ENCODE peak calls at places on chromosomes 5 and 9, in four cellular contexts. One of them, this sample, is unnamed.

GRCh38 chr9:115980502-115980901 is 173.1 kb upstream of the PAPPA start:
- DNase-seq in ascending aorta: no peak
- DNase-seq in Calu3: no peak
- DNase-seq in cardiac muscle cell: no peak
- DNase-seq in this sample: no peak

GRCh38 chr5:93162201-93162654 is 418.8 kb downstream of the NR2F1-AS1 start:
- DNase-seq in ascending aorta: no peak
- DNase-seq in Calu3: peak
- DNase-seq in cardiac muscle cell: no peak
- DNase-seq in this sample: no peak

GRCh38 chr9:18941060-18941746 is 91.8 kb downstream of the SAXO1 start:
- DNase-seq in ascending aorta: no peak
- DNase-seq in Calu3: no peak
- DNase-seq in cardiac muscle cell: no peak
- DNase-seq in this sample: no peak

GRCh38 chr9:90881648-90882047 is 80.0 kb downstream of the SYK start:
- DNase-seq in ascending aorta: no peak
- DNase-seq in Calu3: no peak
- DNase-seq in cardiac muscle cell: no peak
- DNase-seq in this sample: no peak

GRCh38 chr5:59745422-59745863 is 148.1 kb downstream of the PDE4D start:
- DNase-seq in ascending aorta: peak
- DNase-seq in Calu3: peak
- DNase-seq in cardiac muscle cell: no peak
- DNase-seq in this sample: no peak

GRCh38 chr5:37814699-37815098 is 25.1 kb downstream of the GDNF start:
- DNase-seq in ascending aorta: no peak
- DNase-seq in Calu3: peak
- DNase-seq in cardiac muscle cell: no peak
- DNase-seq in this sample: no peak

GRCh38 chr5:143721960-143722359 is 90.0 kb upstream of the HMHB1 start:
- DNase-seq in ascending aorta: no peak
- DNase-seq in Calu3: no peak
- DNase-seq in cardiac muscle cell: no peak
- DNase-seq in this sample: no peak

GRCh38 chr5:17395106-17395505 is 102.9 kb upstream of the TAF11L2 start:
- DNase-seq in ascending aorta: no peak
- DNase-seq in Calu3: no peak
- DNase-seq in cardiac muscle cell: no peak
- DNase-seq in this sample: no peak

GRCh38 chr5:179986328-179986727 is 78.6 kb upstream of the TBC1D9B start:
- DNase-seq in ascending aorta: no peak
- DNase-seq in Calu3: no peak
- DNase-seq in cardiac muscle cell: no peak
- DNase-seq in this sample: no peak

GRCh38 chr5:169099801-169100734 is 200.9 kb downstream of the SLIT3 start:
- DNase-seq in ascending aorta: peak
- DNase-seq in Calu3: no peak
- DNase-seq in cardiac muscle cell: no peak
- DNase-seq in this sample: no peak

GRCh38 chr9:34072868-34073590 is 24.3 kb upstream of the UBAP2 start:
- DNase-seq in ascending aorta: no peak
- DNase-seq in Calu3: peak
- DNase-seq in cardiac muscle cell: no peak
- DNase-seq in this sample: no peak

GRCh38 chr9:8613346-8613825 is 813.8 kb upstream of the DMAC1 start:
- DNase-seq in ascending aorta: no peak
- DNase-seq in Calu3: no peak
- DNase-seq in cardiac muscle cell: peak
- DNase-seq in this sample: no peak

GRCh38 chr9:21591221-21592062 is 109.3 kb upstream of the IFNE start:
- DNase-seq in ascending aorta: peak
- DNase-seq in Calu3: peak
- DNase-seq in cardiac muscle cell: no peak
- DNase-seq in this sample: peak

GRCh38 chr5:137609122-137609521 is 110.0 kb upstream of the SPOCK1 start:
- DNase-seq in ascending aorta: no peak
- DNase-seq in Calu3: no peak
- DNase-seq in cardiac muscle cell: no peak
- DNase-seq in this sample: no peak

GRCh38 chr9:35748858-35749514 is at the start of the genes GBA2 and RGP1:
- DNase-seq in ascending aorta: peak
- DNase-seq in Calu3: peak
- DNase-seq in cardiac muscle cell: peak
- DNase-seq in this sample: no peak

GRCh38 chr5:31218978-31219377 is 25.5 kb downstream of the CDH6 start:
- DNase-seq in ascending aorta: no peak
- DNase-seq in Calu3: no peak
- DNase-seq in cardiac muscle cell: no peak
- DNase-seq in this sample: no peak

GRCh38 chr9:127975376-127976315 is 5.1 kb downstream of the EEIG1 start:
- DNase-seq in ascending aorta: no peak
- DNase-seq in Calu3: no peak
- DNase-seq in cardiac muscle cell: no peak
- DNase-seq in this sample: no peak

GRCh38 chr5:9512452-9512851 is 33.4 kb downstream of the SEMA5A start:
- DNase-seq in ascending aorta: no peak
- DNase-seq in Calu3: no peak
- DNase-seq in cardiac muscle cell: no peak
- DNase-seq in this sample: no peak

GRCh38 chr5:181204561-181205401 is at the start of gene TRIM7:
- DNase-seq in ascending aorta: peak
- DNase-seq in Calu3: peak
- DNase-seq in cardiac muscle cell: peak
- DNase-seq in this sample: no peak

DNA sequence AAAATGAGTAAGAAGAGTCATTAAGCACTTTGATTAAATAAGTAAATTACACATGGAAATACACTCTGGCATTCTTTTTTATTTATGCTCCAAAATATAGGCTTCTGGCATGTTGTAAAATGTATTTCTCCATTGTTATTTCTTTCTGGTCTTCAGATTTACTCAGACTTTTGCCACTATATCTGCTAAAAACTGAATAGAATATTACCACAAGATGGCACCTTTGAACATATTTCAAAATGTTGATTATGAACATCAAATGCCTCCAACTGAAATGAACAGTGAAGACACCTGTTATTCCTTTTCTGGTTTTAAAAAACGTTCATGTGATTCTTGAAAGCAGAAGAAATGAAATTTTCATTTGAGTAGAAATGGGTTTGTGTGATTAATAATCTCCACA is 23.6 kb downstream of the TYRP1 start:
- DNase-seq in ascending aorta: no peak
- DNase-seq in Calu3: no peak
- DNase-seq in cardiac muscle cell: no peak
- DNase-seq in this sample: no peak
- TF ChIP-seq CTCF in ascending aorta: peak
- TF ChIP-seq CTCF in Calu3: no peak
- TF ChIP-seq CTCF in cardiac muscle cell: peak
- TF ChIP-seq CTCF in this sample: no peak

DNA sequence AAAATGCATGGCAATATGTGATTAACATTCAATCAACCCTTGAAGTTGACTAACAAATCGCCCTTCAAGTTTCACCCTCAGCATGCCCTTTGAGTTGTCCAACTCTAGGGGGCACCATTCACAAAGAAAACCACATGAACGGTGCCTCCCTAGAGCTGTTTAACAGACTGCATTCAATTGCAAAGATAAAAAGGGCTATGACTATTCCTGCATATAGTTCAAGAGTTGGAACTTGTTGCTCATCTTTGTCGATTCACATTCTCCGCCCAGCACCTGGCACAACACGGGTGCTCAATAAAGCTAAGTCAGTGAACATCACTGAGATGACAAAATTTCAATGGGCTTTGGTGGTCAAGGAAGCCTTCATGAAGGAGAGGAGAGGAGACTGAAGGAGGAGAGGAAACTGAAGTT is 69.6 kb upstream of the SLC30A5 start:
- DNase-seq in ascending aorta: no peak
- DNase-seq in Calu3: peak
- DNase-seq in cardiac muscle cell: peak
- DNase-seq in this sample: no peak
- TF ChIP-seq CTCF in ascending aorta: peak
- TF ChIP-seq CTCF in Calu3: peak
- TF ChIP-seq CTCF in cardiac muscle cell: peak
- TF ChIP-seq CTCF in this sample: no peak

DNA sequence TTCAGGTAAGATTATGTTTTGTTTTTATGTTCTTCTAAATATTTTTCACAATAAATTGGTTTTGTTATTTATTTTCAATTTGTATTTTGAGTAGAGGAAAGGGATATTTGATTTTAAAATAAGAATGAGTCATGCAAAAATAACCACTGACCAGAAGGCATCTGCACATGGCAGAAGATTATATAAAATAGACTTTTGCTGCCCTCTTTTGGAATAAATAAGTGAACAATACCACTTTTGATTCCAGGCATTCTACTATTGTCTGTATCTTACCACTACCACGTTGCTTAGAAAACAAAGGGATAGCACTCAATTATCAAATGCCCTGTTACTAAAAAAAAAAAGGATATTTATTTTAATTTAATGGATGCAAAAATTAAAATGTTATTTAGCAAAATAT is 227.3 kb upstream of the ITGA1 start:
- DNase-seq in ascending aorta: no peak
- DNase-seq in Calu3: no peak
- DNase-seq in cardiac muscle cell: peak
- DNase-seq in this sample: no peak
- TF ChIP-seq CTCF in ascending aorta: no peak
- TF ChIP-seq CTCF in Calu3: peak
- TF ChIP-seq CTCF in cardiac muscle cell: no peak
- TF ChIP-seq CTCF in this sample: no peak

GRCh38 chr9:88535932-88536324 is 950 bp downstream of the NXNL2 start:
- DNase-seq in ascending aorta: peak
- DNase-seq in Calu3: no peak
- DNase-seq in cardiac muscle cell: no peak
- DNase-seq in this sample: no peak

GRCh38 chr9:88534456-88535225 is at the start of gene NXNL2:
- DNase-seq in ascending aorta: peak
- DNase-seq in Calu3: peak
- DNase-seq in cardiac muscle cell: peak
- DNase-seq in this sample: peak

GRCh38 chr9:88536951-88537742 is 2.2 kb downstream of the NXNL2 start:
- DNase-seq in ascending aorta: no peak
- DNase-seq in Calu3: no peak
- DNase-seq in cardiac muscle cell: no peak
- DNase-seq in this sample: no peak

GRCh38 chr9:88533951-88534455 is 975 bp upstream of the NXNL2 start:
- DNase-seq in ascending aorta: peak
- DNase-seq in Calu3: peak
- DNase-seq in cardiac muscle cell: peak
- DNase-seq in this sample: no peak

GRCh38 chr9:88535226-88535931 is 401 bp downstream of the NXNL2 start:
- DNase-seq in ascending aorta: no peak
- DNase-seq in Calu3: peak
- DNase-seq in cardiac muscle cell: peak
- DNase-seq in this sample: no peak
- TF ChIP-seq CTCF in ascending aorta: no peak
- TF ChIP-seq CTCF in Calu3: no peak
- TF ChIP-seq CTCF in cardiac muscle cell: no peak
- TF ChIP-seq CTCF in this sample: no peak

GRCh38 chr5:148790545-148791333 is 35.7 kb upstream of the ADRB2 start:
- DNase-seq in ascending aorta: no peak
- DNase-seq in Calu3: no peak
- DNase-seq in cardiac muscle cell: no peak
- DNase-seq in this sample: no peak

GRCh38 chr5:148785223-148785622 is 41.2 kb upstream of the ADRB2 start:
- DNase-seq in ascending aorta: no peak
- DNase-seq in Calu3: no peak
- DNase-seq in cardiac muscle cell: no peak
- DNase-seq in this sample: no peak

GRCh38 chr5:148781771-148782170 is 44.6 kb upstream of the ADRB2 start:
- DNase-seq in ascending aorta: no peak
- DNase-seq in Calu3: no peak
- DNase-seq in cardiac muscle cell: no peak
- DNase-seq in this sample: no peak

GRCh38 chr5:148788636-148789035 is 37.8 kb upstream of the ADRB2 start:
- DNase-seq in ascending aorta: no peak
- DNase-seq in Calu3: no peak
- DNase-seq in cardiac muscle cell: no peak
- DNase-seq in this sample: no peak

DNA sequence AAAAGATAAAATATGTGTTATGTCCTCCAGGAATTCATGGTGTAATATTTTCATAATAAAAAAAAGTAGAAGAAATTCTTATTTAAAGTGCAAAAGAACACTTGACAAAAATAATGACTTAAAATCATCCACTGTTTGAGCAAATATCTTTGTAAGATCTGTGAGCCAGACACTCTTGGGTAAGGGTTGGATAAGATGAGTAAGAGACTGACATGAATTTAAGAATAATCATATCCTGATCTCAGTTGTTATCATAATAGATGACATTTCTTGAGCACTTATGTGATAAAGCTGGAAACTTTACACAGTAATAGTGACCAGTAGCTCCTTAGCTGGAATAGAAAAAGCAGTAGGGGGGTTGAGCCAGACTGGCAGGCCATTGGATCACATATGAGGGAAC is 40.0 kb upstream of the ADRB2 start:
- DNase-seq in ascending aorta: no peak
- DNase-seq in Calu3: no peak
- DNase-seq in cardiac muscle cell: no peak
- DNase-seq in this sample: no peak
- TF ChIP-seq CTCF in ascending aorta: no peak
- TF ChIP-seq CTCF in Calu3: no peak
- TF ChIP-seq CTCF in cardiac muscle cell: no peak
- TF ChIP-seq CTCF in this sample: no peak

GRCh38 chr5:145738227-145738626 is 96.9 kb downstream of the PRELID2 start:
- DNase-seq in ascending aorta: no peak
- DNase-seq in Calu3: no peak
- DNase-seq in cardiac muscle cell: no peak
- DNase-seq in this sample: no peak

GRCh38 chr5:145743396-145744061 is 91.6 kb downstream of the PRELID2 start:
- DNase-seq in ascending aorta: no peak
- DNase-seq in Calu3: no peak
- DNase-seq in cardiac muscle cell: no peak
- DNase-seq in this sample: no peak

GRCh38 chr5:145737578-145737977 is 97.6 kb downstream of the PRELID2 start:
- DNase-seq in ascending aorta: no peak
- DNase-seq in Calu3: no peak
- DNase-seq in cardiac muscle cell: no peak
- DNase-seq in this sample: no peak

GRCh38 chr5:145739824-145740223 is 95.3 kb downstream of the PRELID2 start:
- DNase-seq in ascending aorta: no peak
- DNase-seq in Calu3: no peak
- DNase-seq in cardiac muscle cell: no peak
- DNase-seq in this sample: no peak
- TF ChIP-seq CTCF in ascending aorta: no peak
- TF ChIP-seq CTCF in Calu3: no peak
- TF ChIP-seq CTCF in cardiac muscle cell: no peak
- TF ChIP-seq CTCF in this sample: no peak

GRCh38 chr9:111719541-111719940 is 58.1 kb downstream of the GNG10 start:
- DNase-seq in ascending aorta: no peak
- DNase-seq in Calu3: no peak
- DNase-seq in cardiac muscle cell: no peak
- DNase-seq in this sample: no peak

GRCh38 chr9:111715471-111715870 is 54.1 kb downstream of the GNG10 start:
- DNase-seq in ascending aorta: no peak
- DNase-seq in Calu3: no peak
- DNase-seq in cardiac muscle cell: no peak
- DNase-seq in this sample: no peak

GRCh38 chr9:111720170-111720569 is 58.8 kb downstream of the GNG10 start:
- DNase-seq in ascending aorta: no peak
- DNase-seq in Calu3: no peak
- DNase-seq in cardiac muscle cell: no peak
- DNase-seq in this sample: no peak
- TF ChIP-seq CTCF in ascending aorta: no peak
- TF ChIP-seq CTCF in Calu3: no peak
- TF ChIP-seq CTCF in cardiac muscle cell: peak
- TF ChIP-seq CTCF in this sample: no peak